ENCODE peak calls at places on chromosomes 12 and 14, in five cellular contexts. T is A549, Z is WTC11, Q is K562, I is GM12878. P is an unnamed sample.

GRCh38 chr12:125028106-125028505 is 34.7 kb downstream of the BRI3BP start:
- DNase-seq in T (no peak), Z (no peak), Q (no peak), I (no peak), P (no peak)

GRCh38 chr12:26028953-26029740 is 70.7 kb downstream of the RASSF8 start:
- DNase-seq in T (peak; percentile 63), Z (no peak), Q (peak; percentile 43), I (no peak), P (peak; percentile 17)

GRCh38 chr14:63287661-63288483 is 30.9 kb downstream of the GPHB5 start:
- DNase-seq in T (no peak), Z (peak; percentile 15), Q (no peak), I (no peak), P (no peak)

GRCh38 chr14:83467811-83468210 is 1934.2 kb upstream of the SEL1L start:
- DNase-seq in T (no peak), Z (no peak), Q (no peak), I (no peak), P (no peak)

GRCh38 chr14:76309572-76310551 is 66.1 kb upstream of the ESRRB start:
- DNase-seq in T (no peak), Z (peak; percentile 53), Q (no peak), I (no peak), P (no peak)

GRCh38 chr12:87596636-87597035 is 432.6 kb downstream of the C12orf50 start:
- DNase-seq in T (no peak), Z (no peak), Q (no peak), I (no peak), P (no peak)

GRCh38 chr12:6116481-6117021 is 7.9 kb downstream of the VWF start:
- DNase-seq in T (peak; percentile 37), Z (no peak), Q (no peak), I (no peak), P (peak; percentile 28)

GRCh38 chr14:58738189-58738836 is 100.6 kb downstream of the DACT1 start:
- DNase-seq in T (peak; percentile 50), Z (no peak), Q (no peak), I (no peak), P (no peak)

GRCh38 chr12:3315201-3315661 is 175.8 kb upstream of the PRMT8 start:
- DNase-seq in T (no peak), Z (no peak), Q (no peak), I (no peak), P (no peak)

GRCh38 chr14:64910847-64911495 is 3.3 kb upstream of the CHURC1 start:
- DNase-seq in T (peak; percentile 60), Z (no peak), Q (peak; percentile 31), I (no peak), P (peak; percentile 19)

GRCh38 chr14:82009076-82009475 is 475.4 kb upstream of the SEL1L start:
- DNase-seq in T (no peak), Z (no peak), Q (no peak), I (no peak), P (no peak)

GRCh38 chr14:72876710-72877063 is 17.2 kb downstream of the DPF3 start:
- DNase-seq in T (no peak), Z (peak; percentile 45), Q (no peak), I (no peak), P (no peak)
- TF ChIP-seq ESRRA in T (no peak), Z (no peak), Q (no peak), I (no peak), P (no peak)

GRCh38 chr14:31770271-31770670 is 209.1 kb downstream of the NUBPL start:
- DNase-seq in T (no peak), Z (no peak), Q (no peak), I (no peak), P (no peak)
- TF ChIP-seq USF2 in T (no peak), Z (no peak), Q (no peak), I (no peak), P (no peak)

GRCh38 chr14:69285661-69286255 is 25.8 kb downstream of the GALNT16 start:
- DNase-seq in T (no peak), Z (no peak), Q (no peak), I (no peak), P (no peak)

GRCh38 chr14:69288956-69289705 is 29.2 kb downstream of the GALNT16 start:
- DNase-seq in T (no peak), Z (no peak), Q (no peak), I (no peak), P (no peak)

GRCh38 chr14:69289811-69290520 is 30.0 kb downstream of the GALNT16 start:
- DNase-seq in T (no peak), Z (no peak), Q (no peak), I (no peak), P (no peak)

GRCh38 chr14:69287096-69287991 is 27.4 kb downstream of the GALNT16 start:
- DNase-seq in T (peak; percentile 35), Z (no peak), Q (no peak), I (no peak), P (peak; percentile 46)

GRCh38 chr14:69288001-69288771 is 28.2 kb downstream of the GALNT16 start:
- DNase-seq in T (peak; percentile 21), Z (no peak), Q (peak; percentile 23), I (no peak), P (peak; percentile 23)
- TF ChIP-seq ESRRA in T (no peak), Z (no peak), Q (no peak), I (no peak), P (no peak)

GRCh38 chr12:106739815-106740552 is 34.5 kb upstream of the RIC8B start:
- DNase-seq in T (no peak), Z (no peak), Q (peak; percentile 50), I (no peak), P (no peak)
- TF ChIP-seq USF2 in T (no peak), Z (no peak), Q (no peak), I (no peak), P (no peak)

GRCh38 chr12:81758421-81759214 is 532 bp downstream of the PPFIA2 start:
- DNase-seq in T (peak; percentile 5), Z (peak; percentile 45), Q (no peak), I (no peak), P (no peak)
- TF ChIP-seq ESRRA in T (no peak), Z (no peak), Q (no peak), I (no peak), P (no peak)

DNA sequence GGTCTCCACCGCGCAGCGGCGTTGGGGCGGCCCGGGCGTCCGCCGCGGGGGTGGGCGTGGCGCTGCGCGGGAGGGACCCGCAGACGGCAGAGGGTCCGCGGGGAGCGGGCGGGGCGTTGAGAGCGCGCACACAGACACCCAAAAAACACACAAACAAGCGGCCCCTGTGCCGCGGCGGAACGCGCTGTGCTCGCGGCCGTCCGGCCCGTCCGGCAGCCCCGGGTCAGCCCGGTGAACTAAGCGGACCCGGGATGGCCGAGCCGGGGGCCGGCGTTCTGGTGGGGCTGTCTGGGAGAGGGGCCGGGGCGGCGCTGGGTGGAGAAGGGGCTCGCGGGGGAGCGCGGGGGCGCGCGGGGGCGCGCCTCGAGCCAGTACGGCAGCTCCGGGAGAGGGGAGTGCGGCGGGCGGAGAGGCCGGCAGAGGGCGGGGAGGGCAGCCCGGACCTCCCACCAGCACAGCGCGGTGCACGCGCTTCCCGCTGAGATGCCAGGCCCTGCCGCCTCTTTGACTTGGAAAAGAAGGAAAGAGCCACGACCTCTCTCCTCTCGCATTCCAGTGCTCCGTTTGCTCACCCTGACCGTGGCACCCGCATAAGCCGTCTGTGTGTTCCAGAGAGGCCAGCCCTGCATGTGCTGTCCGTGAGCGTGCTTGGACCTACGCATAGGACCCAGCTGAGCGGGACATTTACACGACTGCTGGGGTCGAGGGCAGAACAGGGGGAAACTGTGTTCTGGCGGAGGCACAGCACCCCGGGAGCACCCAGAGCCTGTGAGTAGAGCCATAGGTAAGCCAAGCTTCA is 10.3 kb downstream of the SLC6A12 start:
- DNase-seq in T (peak; percentile 26), Z (peak; percentile 59), Q (no peak), I (no peak), P (no peak)
- TF ChIP-seq USF2 in T (no peak), Z (no peak), Q (no peak), I (no peak), P (no peak)

DNA sequence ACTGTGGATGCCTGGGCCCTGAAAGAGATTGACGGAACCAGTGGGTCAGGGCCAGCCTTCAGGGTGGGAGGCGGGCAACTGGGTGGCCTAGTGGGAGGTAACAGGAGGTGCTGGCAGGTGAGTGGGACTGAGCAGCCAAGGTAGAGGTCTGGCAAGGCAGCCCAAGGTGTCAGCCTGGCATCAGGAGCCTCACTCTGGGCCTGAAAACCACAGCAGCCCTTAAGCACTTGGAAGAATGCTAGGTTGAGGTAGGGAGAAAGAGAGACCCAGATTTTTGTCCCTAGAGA is 315.8 kb upstream of the PRICKLE1 start:
- DNase-seq in T (no peak), Z (no peak), Q (no peak), I (no peak), P (no peak)
- TF ChIP-seq ESRRA in T (no peak), Z (no peak), Q (no peak), I (no peak), P (no peak)

GRCh38 chr12:49777800-49778748 is 36.7 kb downstream of the TMBIM6 start:
- DNase-seq in T (peak; percentile 51), Z (peak; percentile 90), Q (peak; percentile 70), I (no peak), P (peak; percentile 39)

GRCh38 chr12:49776858-49777257 is 35.5 kb downstream of the TMBIM6 start:
- DNase-seq in T (no peak), Z (no peak), Q (no peak), I (no peak), P (no peak)

GRCh38 chr12:49777341-49777740 is 36.0 kb downstream of the TMBIM6 start:
- DNase-seq in T (no peak), Z (no peak), Q (no peak), I (no peak), P (no peak)

GRCh38 chr12:49776413-49776812 is 35.1 kb downstream of the TMBIM6 start:
- DNase-seq in T (peak; percentile 83), Z (peak; percentile 72), Q (peak; percentile 78), I (no peak), P (peak; percentile 66)
- TF ChIP-seq USF2 in T (no peak), Z (no peak), Q (no peak), I (no peak), P (no peak)

DNA sequence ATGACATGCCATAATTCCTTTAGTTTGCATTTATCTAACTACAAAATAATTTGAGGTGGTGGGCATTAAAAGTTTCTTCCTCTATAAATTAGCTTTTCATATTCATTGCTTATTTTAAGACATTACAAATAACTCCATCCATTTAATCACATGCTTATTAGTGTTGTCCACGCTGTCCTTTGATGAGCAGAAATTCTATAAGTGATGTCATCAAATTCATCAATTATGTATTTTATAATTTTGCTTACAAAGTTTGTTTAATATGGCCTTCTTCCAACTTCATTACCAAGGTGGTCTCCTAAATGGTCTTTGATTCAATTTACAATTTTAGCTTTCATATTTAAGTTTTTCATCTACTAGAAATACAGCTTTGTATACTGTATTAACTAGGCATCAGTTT is 173.5 kb downstream of the PRKD1 start:
- DNase-seq in T (no peak), Z (no peak), Q (no peak), I (no peak), P (no peak)
- TF ChIP-seq ESRRA in T (no peak), Z (no peak), Q (no peak), I (no peak), P (no peak)